ENCODE peak calls at places on chromosomes 16 and 17, in five cellular contexts. C is effector CD4-positive, alpha-beta T cell; S is heart left ventricle; B is stimulated activated naive CD8-positive, alpha-beta T cell treated with anti-CD3 and anti-CD28 coated beads, Interleukin-15, Interleukin-2, amounts not matched to agents 100 U/mL and 50 U/mL, for 24 hours; Y is ecto neural progenitor cell. P is an unnamed sample.

GRCh38 chr17:48526986-48527741 is 3.6 kb downstream of the HOXB1 start:
- DNase-seq in C (no peak), B (peak; percentile 40), S (no peak), Y (peak; percentile 85), P (no peak)

GRCh38 chr17:32114536-32114935 is 27.8 kb upstream of the RHOT1 start:
- DNase-seq in Y (no peak), B (no peak), C (no peak), S (no peak), P (no peak)

GRCh38 chr16:24156777-24157176 is 99.4 kb upstream of the CACNG3 start:
- DNase-seq in Y (no peak), B (no peak), S (no peak), C (no peak), P (no peak)

GRCh38 chr16:81873843-81874752 is 95.0 kb downstream of the PLCG2 start:
- DNase-seq in S (peak; percentile 41), C (peak; percentile 6), Y (peak; percentile 59), B (peak; percentile 70), P (peak; percentile 73)

GRCh38 chr17:55402374-55402773 is 19.3 kb downstream of the MMD start:
- DNase-seq in B (no peak), C (no peak), Y (no peak), S (no peak), P (no peak)

GRCh38 chr16:85136213-85136704 is 24.0 kb upstream of the CIBAR2 start:
- DNase-seq in S (peak; percentile 48), Y (no peak), B (no peak), C (no peak), P (no peak)

GRCh38 chr16:88637797-88638196 is 575 bp upstream of the IL17C start:
- DNase-seq in S (no peak), B (no peak), C (no peak), Y (no peak), P (no peak)

GRCh38 chr16:67198238-67198734 is 645 bp upstream of the ELMO3 start:
- DNase-seq in S (no peak), C (no peak), Y (no peak), B (no peak), P (peak; percentile 79)

GRCh38 chr17:34579017-34579946 is at the start of gene TMEM132E:
- DNase-seq in C (no peak), Y (peak; percentile 87), S (peak; percentile 43), B (no peak), P (peak; percentile 78)

GRCh38 chr17:76382305-76382802 is 2.1 kb upstream of the SPHK1 start:
- DNase-seq in S (no peak), Y (peak; percentile 98), C (no peak), B (peak; percentile 50), P (no peak)

GRCh38 chr17:35486920-35487727 is 38.6 kb upstream of the SLFN13 start:
- DNase-seq in C (peak; percentile 61), S (peak; percentile 61), B (peak; percentile 89), Y (no peak), P (no peak)

GRCh38 chr16:79381552-79382042 is 218.9 kb downstream of the MAF start:
- DNase-seq in C (no peak), Y (no peak), S (no peak), B (no peak), P (no peak)

GRCh38 chr17:48543854-48544355 is 1.0 kb downstream of the HOXB2 start:
- DNase-seq in B (peak; percentile 55), S (no peak), C (no peak), Y (no peak), P (no peak)

GRCh38 chr17:69175812-69176517 is 34.3 kb upstream of the ABCA6 start:
- DNase-seq in S (no peak), B (no peak), Y (no peak), C (no peak), P (no peak)

GRCh38 chr16:83137326-83137770 is 510.6 kb downstream of the CDH13 start:
- DNase-seq in B (no peak), C (no peak), Y (no peak), S (no peak), P (no peak)

GRCh38 chr16:2854700-2855309 is 3.2 kb downstream of the PRSS22 start:
- DNase-seq in B (peak; percentile 49), C (no peak), Y (no peak), S (no peak), P (peak; percentile 35)

GRCh38 chr16:9225527-9226316 is 134.3 kb downstream of the HAPSTR1 start:
- DNase-seq in B (peak; percentile 6), S (no peak), Y (peak; percentile 52), C (no peak), P (peak; percentile 57)

GRCh38 chr16:17831330-17831729 is 360.6 kb upstream of the XYLT1 start:
- DNase-seq in C (no peak), B (no peak), Y (no peak), S (no peak), P (no peak)

GRCh38 chr17:35214192-35214591 is 20.0 kb upstream of the SLC35G3 start:
- DNase-seq in S (no peak), B (no peak), Y (no peak), C (peak; percentile 47), P (no peak)

GRCh38 chr17:3474212-3474611 is 1.6 kb upstream of the ASPA start:
- DNase-seq in B (no peak), C (no peak), Y (no peak), S (no peak), P (no peak)

GRCh38 chr16:57863434-57864160 is 61.3 kb upstream of the KIFC3 start:
- DNase-seq in S (peak; percentile 65), C (no peak), B (no peak), Y (no peak), P (peak; percentile 66)

GRCh38 chr16:68396481-68396880 is 51.8 kb downstream of the SMPD3 start:
- DNase-seq in C (peak; percentile 33), B (peak; percentile 40), S (no peak), Y (no peak), P (peak; percentile 61)

GRCh38 chr17:36027776-36028175 is 10.0 kb upstream of the CCL23 start:
- DNase-seq in C (no peak), Y (no peak), B (no peak), S (no peak), P (no peak)

GRCh38 chr16:324451-325334 is 27.8 kb downstream of the AXIN1 start:
- DNase-seq in C (peak; percentile 71), Y (no peak), B (peak; percentile 64), S (peak; percentile 37), P (no peak)

GRCh38 chr17:62827722-62828498 is 19.8 kb upstream of the MARCHF10 start:
- DNase-seq in Y (no peak), S (no peak), B (no peak), C (no peak), P (no peak)

GRCh38 chr17:31072186-31072585 is 22.6 kb upstream of the NF1 start:
- DNase-seq in S (no peak), C (no peak), Y (no peak), B (no peak), P (no peak)

GRCh38 chr16:52597772-52598483 is 51.0 kb upstream of the TOX3 start:
- DNase-seq in S (no peak), C (no peak), Y (no peak), B (no peak), P (peak; percentile 36)

GRCh38 chr17:1686086-1686485 is 1.4 kb upstream of the PRPF8 start:
- DNase-seq in C (no peak), S (no peak), B (no peak), Y (no peak), P (no peak)

GRCh38 chr16:83336630-83337029 is 471.1 kb upstream of the HSBP1 start:
- DNase-seq in B (no peak), Y (no peak), S (no peak), C (no peak), P (no peak)

GRCh38 chr17:48051706-48052486 is 3.7 kb downstream of the NFE2L1 start:
- DNase-seq in B (no peak), Y (peak; percentile 50), C (no peak), S (peak; percentile 82), P (no peak)

GRCh38 chr17:50916026-50916707 is 50.0 kb upstream of the TOB1 start:
- DNase-seq in S (no peak), C (no peak), B (peak; percentile 60), Y (no peak), P (no peak)

GRCh38 chr16:75379911-75380847 is 53.1 kb downstream of the CFDP1 start:
- DNase-seq in S (no peak), B (peak; percentile 49), Y (no peak), C (peak; percentile 19), P (no peak)

GRCh38 chr16:12679660-12680272 is 123.9 kb downstream of the CPPED1 start:
- DNase-seq in B (no peak), C (no peak), Y (no peak), S (no peak), P (no peak)

GRCh38 chr17:63405741-63406261 is 40.3 kb downstream of the CYB561 start:
- DNase-seq in C (no peak), Y (no peak), S (no peak), B (no peak), P (peak; percentile 64)

GRCh38 chr16:4693956-4694663 is 748 bp downstream of the NUDT16L1 start:
- DNase-seq in S (peak; percentile 40), Y (no peak), B (peak; percentile 55), C (peak; percentile 41), P (peak; percentile 78)

GRCh38 chr17:47164263-47164662 is 24.8 kb downstream of the CDC27 start:
- DNase-seq in Y (no peak), S (no peak), C (no peak), B (no peak), P (no peak)